ENCODE peak calls at places on chromosomes 16 and 17, in ten cellular contexts. One of them, this sample, is unnamed.

GRCh38 chr17:45791935-45792334 is 7.8 kb downstream of the CRHR1 start:
- DNase-seq in GM10248: no peak
- DNase-seq in neural progenitor cell: no peak
- DNase-seq in Panc1: no peak
- DNase-seq in GM20000: no peak
- DNase-seq in ascending aorta: no peak
- DNase-seq in GM06990: no peak
- DNase-seq in OCI-LY7: no peak
- DNase-seq in AG10803: no peak
- DNase-seq in Peyer's patch: peak
- DNase-seq in this sample: no peak

GRCh38 chr16:84617068-84617630 is 729 bp downstream of the COTL1 start:
- DNase-seq in GM10248: no peak
- DNase-seq in neural progenitor cell: peak
- DNase-seq in Panc1: no peak
- DNase-seq in GM20000: peak
- DNase-seq in ascending aorta: no peak
- DNase-seq in GM06990: peak
- DNase-seq in OCI-LY7: peak
- DNase-seq in AG10803: no peak
- DNase-seq in Peyer's patch: peak
- DNase-seq in this sample: peak

GRCh38 chr17:49748223-49748622 is 15.7 kb downstream of the FAM117A start:
- DNase-seq in GM10248: no peak
- DNase-seq in neural progenitor cell: no peak
- DNase-seq in Panc1: no peak
- DNase-seq in GM20000: no peak
- DNase-seq in ascending aorta: no peak
- DNase-seq in GM06990: no peak
- DNase-seq in OCI-LY7: peak
- DNase-seq in AG10803: no peak
- DNase-seq in Peyer's patch: peak
- DNase-seq in this sample: no peak

GRCh38 chr17:36671144-36671543 is 69.8 kb downstream of the MRM1 start:
- DNase-seq in GM10248: no peak
- DNase-seq in neural progenitor cell: no peak
- DNase-seq in Panc1: no peak
- DNase-seq in GM20000: no peak
- DNase-seq in ascending aorta: no peak
- DNase-seq in GM06990: no peak
- DNase-seq in OCI-LY7: no peak
- DNase-seq in AG10803: no peak
- DNase-seq in Peyer's patch: no peak
- DNase-seq in this sample: no peak

GRCh38 chr16:4800290-4801041 is 2.0 kb downstream of the ROGDI start:
- DNase-seq in GM10248: peak
- DNase-seq in neural progenitor cell: no peak
- DNase-seq in Panc1: no peak
- DNase-seq in GM20000: peak
- DNase-seq in ascending aorta: no peak
- DNase-seq in GM06990: peak
- DNase-seq in OCI-LY7: no peak
- DNase-seq in AG10803: no peak
- DNase-seq in Peyer's patch: peak
- DNase-seq in this sample: no peak

GRCh38 chr16:17515421-17516210 is 44.9 kb upstream of the XYLT1 start:
- DNase-seq in GM10248: no peak
- DNase-seq in neural progenitor cell: no peak
- DNase-seq in Panc1: no peak
- DNase-seq in GM20000: no peak
- DNase-seq in ascending aorta: no peak
- DNase-seq in GM06990: no peak
- DNase-seq in OCI-LY7: no peak
- DNase-seq in AG10803: peak
- DNase-seq in Peyer's patch: no peak
- DNase-seq in this sample: no peak

GRCh38 chr16:88303890-88304819 is 78.6 kb upstream of the ZNF469 start:
- DNase-seq in GM10248: no peak
- DNase-seq in neural progenitor cell: no peak
- DNase-seq in Panc1: no peak
- DNase-seq in GM20000: no peak
- DNase-seq in ascending aorta: no peak
- DNase-seq in GM06990: no peak
- DNase-seq in OCI-LY7: no peak
- DNase-seq in AG10803: peak
- DNase-seq in Peyer's patch: no peak
- DNase-seq in this sample: no peak

GRCh38 chr17:40175928-40176327 is 1.3 kb upstream of the RAPGEFL1 start:
- DNase-seq in GM10248: no peak
- DNase-seq in neural progenitor cell: peak
- DNase-seq in Panc1: no peak
- DNase-seq in GM20000: no peak
- DNase-seq in ascending aorta: no peak
- DNase-seq in GM06990: no peak
- DNase-seq in OCI-LY7: no peak
- DNase-seq in AG10803: no peak
- DNase-seq in Peyer's patch: no peak
- DNase-seq in this sample: no peak

DNA sequence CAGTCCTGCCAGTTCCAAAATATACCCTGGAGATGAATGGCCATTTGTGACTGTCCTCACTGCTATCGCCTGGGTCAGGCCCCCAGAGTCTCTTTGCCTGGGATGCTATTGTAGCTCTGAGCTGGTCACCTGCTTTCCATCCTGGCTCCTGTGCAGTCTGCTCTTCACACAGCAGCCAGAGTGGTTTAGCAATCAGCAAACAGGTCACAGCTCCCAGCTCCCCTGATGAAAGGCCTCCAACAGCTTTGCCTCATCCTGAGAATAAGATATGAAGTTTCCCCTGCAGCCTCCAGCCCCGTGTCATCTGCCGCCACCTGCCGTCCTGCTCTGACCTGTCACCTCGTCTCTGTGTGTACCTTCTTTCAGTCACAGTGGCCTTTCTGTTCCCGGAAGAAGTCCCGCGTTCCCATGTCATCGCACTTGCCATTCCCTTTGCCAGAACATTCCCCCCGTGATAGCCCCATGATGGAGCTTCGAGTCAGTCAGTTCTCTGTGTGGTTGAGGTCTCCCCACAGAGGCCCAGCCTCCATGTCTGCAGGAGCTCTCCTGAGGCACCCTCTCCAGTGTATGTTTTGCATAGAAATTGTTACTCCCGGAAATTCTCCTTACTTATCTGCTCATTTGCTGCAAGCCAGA is 281.5 kb downstream of the SNX29 start:
- DNase-seq in GM10248: no peak
- DNase-seq in neural progenitor cell: peak
- DNase-seq in Panc1: no peak
- DNase-seq in GM20000: no peak
- DNase-seq in ascending aorta: no peak
- DNase-seq in GM06990: no peak
- DNase-seq in OCI-LY7: peak
- DNase-seq in AG10803: no peak
- DNase-seq in Peyer's patch: peak
- DNase-seq in this sample: no peak
- TF ChIP-seq CTCF in GM10248: no peak
- TF ChIP-seq CTCF in neural progenitor cell: peak
- TF ChIP-seq CTCF in Panc1: no peak
- TF ChIP-seq CTCF in GM20000: no peak
- TF ChIP-seq CTCF in ascending aorta: no peak
- TF ChIP-seq CTCF in GM06990: no peak
- TF ChIP-seq CTCF in OCI-LY7: peak
- TF ChIP-seq CTCF in AG10803: no peak
- TF ChIP-seq CTCF in Peyer's patch: peak
- TF ChIP-seq CTCF in this sample: no peak

GRCh38 chr16:427295-427694 is 1.8 kb downstream of the RAB11FIP3 start:
- DNase-seq in GM10248: no peak
- DNase-seq in neural progenitor cell: no peak
- DNase-seq in Panc1: no peak
- DNase-seq in GM20000: no peak
- DNase-seq in ascending aorta: no peak
- DNase-seq in GM06990: no peak
- DNase-seq in OCI-LY7: no peak
- DNase-seq in AG10803: no peak
- DNase-seq in Peyer's patch: no peak
- DNase-seq in this sample: no peak
- TF ChIP-seq CTCF in GM10248: no peak
- TF ChIP-seq CTCF in neural progenitor cell: no peak
- TF ChIP-seq CTCF in Panc1: no peak
- TF ChIP-seq CTCF in GM20000: no peak
- TF ChIP-seq CTCF in ascending aorta: no peak
- TF ChIP-seq CTCF in GM06990: no peak
- TF ChIP-seq CTCF in OCI-LY7: no peak
- TF ChIP-seq CTCF in AG10803: no peak
- TF ChIP-seq CTCF in Peyer's patch: no peak
- TF ChIP-seq CTCF in this sample: no peak

GRCh38 chr17:74748529-74749261 is at the start of gene NHERF1:
- DNase-seq in GM10248: peak
- DNase-seq in neural progenitor cell: peak
- DNase-seq in Panc1: no peak
- DNase-seq in GM20000: peak
- DNase-seq in ascending aorta: peak
- DNase-seq in GM06990: peak
- DNase-seq in OCI-LY7: peak
- DNase-seq in AG10803: peak
- DNase-seq in Peyer's patch: peak
- DNase-seq in this sample: peak

GRCh38 chr17:74748279-74748528 is 224 bp upstream of the NHERF1 start:
- DNase-seq in GM10248: no peak
- DNase-seq in neural progenitor cell: no peak
- DNase-seq in Panc1: no peak
- DNase-seq in GM20000: no peak
- DNase-seq in ascending aorta: no peak
- DNase-seq in GM06990: no peak
- DNase-seq in OCI-LY7: no peak
- DNase-seq in AG10803: no peak
- DNase-seq in Peyer's patch: no peak
- DNase-seq in this sample: no peak

GRCh38 chr17:74750327-74751069 is 2.1 kb downstream of the NHERF1 start:
- DNase-seq in GM10248: no peak
- DNase-seq in neural progenitor cell: no peak
- DNase-seq in Panc1: no peak
- DNase-seq in GM20000: no peak
- DNase-seq in ascending aorta: no peak
- DNase-seq in GM06990: no peak
- DNase-seq in OCI-LY7: no peak
- DNase-seq in AG10803: no peak
- DNase-seq in Peyer's patch: peak
- DNase-seq in this sample: no peak

GRCh38 chr17:74750039-74750326 is 1.6 kb downstream of the NHERF1 start:
- DNase-seq in GM10248: no peak
- DNase-seq in neural progenitor cell: no peak
- DNase-seq in Panc1: no peak
- DNase-seq in GM20000: no peak
- DNase-seq in ascending aorta: no peak
- DNase-seq in GM06990: no peak
- DNase-seq in OCI-LY7: no peak
- DNase-seq in AG10803: no peak
- DNase-seq in Peyer's patch: no peak
- DNase-seq in this sample: no peak

DNA sequence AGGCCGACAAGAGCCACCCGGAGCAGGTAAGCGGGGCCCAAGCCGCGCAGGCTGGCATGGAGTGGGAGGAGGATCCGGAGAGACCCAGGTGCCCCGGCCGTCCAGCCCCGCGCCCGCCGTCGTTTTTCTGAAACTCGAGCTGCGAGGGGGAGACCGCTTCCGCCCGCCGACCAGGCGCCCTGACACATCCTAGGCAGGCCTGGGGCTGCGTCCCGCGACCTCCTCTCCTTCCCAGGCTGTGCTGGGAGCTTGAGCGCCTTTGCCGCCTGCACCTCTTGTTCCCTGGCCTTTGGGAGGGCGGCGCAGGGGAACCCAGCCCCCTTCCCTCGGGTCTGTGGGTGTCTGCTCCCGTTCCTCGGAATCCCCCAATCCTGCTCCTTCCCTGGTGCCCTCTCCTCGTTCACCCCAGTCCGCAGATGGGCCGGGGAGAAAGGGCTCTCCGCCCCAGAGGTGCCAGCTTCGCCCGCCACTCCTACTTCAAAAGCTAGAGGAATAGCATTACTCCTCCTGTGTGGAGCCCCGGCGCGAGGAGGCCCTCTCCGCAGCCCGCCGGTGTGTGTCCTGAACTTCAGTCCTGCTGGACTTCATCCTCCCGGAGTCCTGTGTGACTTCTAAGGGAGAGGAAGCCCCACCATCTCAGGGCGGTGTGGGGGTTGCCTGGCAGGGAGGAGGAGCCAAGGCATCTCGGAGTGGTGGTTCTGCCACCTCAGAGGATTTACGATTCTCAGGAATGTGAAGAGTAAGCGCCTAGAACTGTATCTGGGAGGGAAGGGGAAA is 1.0 kb downstream of the NHERF1 start:
- DNase-seq in GM10248: no peak
- DNase-seq in neural progenitor cell: peak
- DNase-seq in Panc1: no peak
- DNase-seq in GM20000: no peak
- DNase-seq in ascending aorta: no peak
- DNase-seq in GM06990: no peak
- DNase-seq in OCI-LY7: peak
- DNase-seq in AG10803: no peak
- DNase-seq in Peyer's patch: peak
- DNase-seq in this sample: no peak
- TF ChIP-seq CTCF in GM10248: no peak
- TF ChIP-seq CTCF in neural progenitor cell: no peak
- TF ChIP-seq CTCF in Panc1: no peak
- TF ChIP-seq CTCF in GM20000: no peak
- TF ChIP-seq CTCF in ascending aorta: no peak
- TF ChIP-seq CTCF in GM06990: no peak
- TF ChIP-seq CTCF in OCI-LY7: peak
- TF ChIP-seq CTCF in AG10803: no peak
- TF ChIP-seq CTCF in Peyer's patch: no peak
- TF ChIP-seq CTCF in this sample: no peak

GRCh38 chr17:73648543-73648820 is 4.2 kb upstream of the SDK2 start:
- DNase-seq in GM10248: no peak
- DNase-seq in neural progenitor cell: no peak
- DNase-seq in Panc1: no peak
- DNase-seq in GM20000: no peak
- DNase-seq in ascending aorta: no peak
- DNase-seq in GM06990: no peak
- DNase-seq in OCI-LY7: no peak
- DNase-seq in AG10803: no peak
- DNase-seq in Peyer's patch: no peak
- DNase-seq in this sample: no peak

GRCh38 chr17:73648974-73649373 is 4.7 kb upstream of the SDK2 start:
- DNase-seq in GM10248: no peak
- DNase-seq in neural progenitor cell: no peak
- DNase-seq in Panc1: no peak
- DNase-seq in GM20000: no peak
- DNase-seq in ascending aorta: no peak
- DNase-seq in GM06990: no peak
- DNase-seq in OCI-LY7: no peak
- DNase-seq in AG10803: no peak
- DNase-seq in Peyer's patch: no peak
- DNase-seq in this sample: no peak

GRCh38 chr17:73650617-73651200 is 6.5 kb upstream of the SDK2 start:
- DNase-seq in GM10248: no peak
- DNase-seq in neural progenitor cell: no peak
- DNase-seq in Panc1: no peak
- DNase-seq in GM20000: no peak
- DNase-seq in ascending aorta: no peak
- DNase-seq in GM06990: no peak
- DNase-seq in OCI-LY7: no peak
- DNase-seq in AG10803: no peak
- DNase-seq in Peyer's patch: no peak
- DNase-seq in this sample: no peak

GRCh38 chr17:73647767-73648542 is 3.7 kb upstream of the SDK2 start:
- DNase-seq in GM10248: no peak
- DNase-seq in neural progenitor cell: no peak
- DNase-seq in Panc1: no peak
- DNase-seq in GM20000: no peak
- DNase-seq in ascending aorta: no peak
- DNase-seq in GM06990: no peak
- DNase-seq in OCI-LY7: no peak
- DNase-seq in AG10803: no peak
- DNase-seq in Peyer's patch: no peak
- DNase-seq in this sample: no peak

GRCh38 chr17:73650147-73650546 is 5.9 kb upstream of the SDK2 start:
- DNase-seq in GM10248: no peak
- DNase-seq in neural progenitor cell: peak
- DNase-seq in Panc1: no peak
- DNase-seq in GM20000: no peak
- DNase-seq in ascending aorta: no peak
- DNase-seq in GM06990: no peak
- DNase-seq in OCI-LY7: peak
- DNase-seq in AG10803: no peak
- DNase-seq in Peyer's patch: no peak
- DNase-seq in this sample: no peak
- TF ChIP-seq CTCF in GM10248: no peak
- TF ChIP-seq CTCF in neural progenitor cell: peak
- TF ChIP-seq CTCF in Panc1: peak
- TF ChIP-seq CTCF in GM20000: no peak
- TF ChIP-seq CTCF in ascending aorta: no peak
- TF ChIP-seq CTCF in GM06990: peak
- TF ChIP-seq CTCF in OCI-LY7: peak
- TF ChIP-seq CTCF in AG10803: no peak
- TF ChIP-seq CTCF in Peyer's patch: peak
- TF ChIP-seq CTCF in this sample: no peak